ENCODE peak calls at places on chromosomes 12 and 14, in nine cellular contexts. One of them, this sample, is unnamed.

GRCh38 chr14:101600891-101601602 is 39.8 kb downstream of the DIO3 start:
- DNase-seq in ovary: peak; percentile 6
- DNase-seq in tibial nerve: no peak
- DNase-seq in H54: no peak
- DNase-seq in esophagus squamous epithelium: no peak
- DNase-seq in right lobe of liver: no peak
- DNase-seq in NB4: no peak
- DNase-seq in A549: no peak
- DNase-seq in body of pancreas: no peak
- DNase-seq in this sample: no peak

GRCh38 chr12:8687846-8688601 is 9.8 kb upstream of the RIMKLB start:
- DNase-seq in ovary: peak; percentile 50
- DNase-seq in tibial nerve: no peak
- DNase-seq in H54: peak; percentile 74
- DNase-seq in esophagus squamous epithelium: no peak
- DNase-seq in right lobe of liver: no peak
- DNase-seq in NB4: peak; percentile 63
- DNase-seq in A549: peak; percentile 76
- DNase-seq in body of pancreas: peak; percentile 29
- DNase-seq in this sample: peak; percentile 56

GRCh38 chr14:104981699-104982541 is 3.7 kb upstream of the CLBA1 start:
- DNase-seq in ovary: peak; percentile 20
- DNase-seq in tibial nerve: no peak
- DNase-seq in H54: no peak
- DNase-seq in esophagus squamous epithelium: no peak
- DNase-seq in right lobe of liver: no peak
- DNase-seq in NB4: no peak
- DNase-seq in A549: no peak
- DNase-seq in body of pancreas: no peak
- DNase-seq in this sample: no peak

GRCh38 chr12:95790912-95791849 is 617 bp upstream of the NTN4 start:
- DNase-seq in ovary: peak; percentile 56
- DNase-seq in tibial nerve: no peak
- DNase-seq in H54: no peak
- DNase-seq in esophagus squamous epithelium: no peak
- DNase-seq in right lobe of liver: peak; percentile 32
- DNase-seq in NB4: peak; percentile 18
- DNase-seq in A549: peak; percentile 84
- DNase-seq in body of pancreas: peak; percentile 56
- DNase-seq in this sample: no peak

GRCh38 chr14:67435603-67436002 is 23.6 kb upstream of the PLEK2 start:
- DNase-seq in ovary: no peak
- DNase-seq in tibial nerve: no peak
- DNase-seq in H54: no peak
- DNase-seq in esophagus squamous epithelium: no peak
- DNase-seq in right lobe of liver: no peak
- DNase-seq in NB4: no peak
- DNase-seq in A549: no peak
- DNase-seq in body of pancreas: no peak
- DNase-seq in this sample: no peak

GRCh38 chr12:58809064-58809607 is 111.2 kb downstream of the LRIG3 start:
- DNase-seq in ovary: no peak
- DNase-seq in tibial nerve: no peak
- DNase-seq in H54: no peak
- DNase-seq in esophagus squamous epithelium: no peak
- DNase-seq in right lobe of liver: no peak
- DNase-seq in NB4: no peak
- DNase-seq in A549: no peak
- DNase-seq in body of pancreas: no peak
- DNase-seq in this sample: no peak

GRCh38 chr12:10190558-10191388 is 11.9 kb downstream of the TMEM52B start:
- DNase-seq in ovary: no peak
- DNase-seq in tibial nerve: no peak
- DNase-seq in H54: peak; percentile 30
- DNase-seq in esophagus squamous epithelium: no peak
- DNase-seq in right lobe of liver: peak; percentile 35
- DNase-seq in NB4: peak; percentile 74
- DNase-seq in A549: peak; percentile 78
- DNase-seq in body of pancreas: peak; percentile 66
- DNase-seq in this sample: peak; percentile 37

GRCh38 chr14:53890611-53891091 is 66.0 kb downstream of the BMP4 start:
- DNase-seq in ovary: no peak
- DNase-seq in tibial nerve: no peak
- DNase-seq in H54: no peak
- DNase-seq in esophagus squamous epithelium: no peak
- DNase-seq in right lobe of liver: no peak
- DNase-seq in NB4: no peak
- DNase-seq in A549: no peak
- DNase-seq in body of pancreas: no peak
- DNase-seq in this sample: no peak

GRCh38 chr12:19451196-19451595 is 11.9 kb downstream of the AEBP2 start:
- DNase-seq in ovary: no peak
- DNase-seq in tibial nerve: no peak
- DNase-seq in H54: no peak
- DNase-seq in esophagus squamous epithelium: no peak
- DNase-seq in right lobe of liver: no peak
- DNase-seq in NB4: no peak
- DNase-seq in A549: no peak
- DNase-seq in body of pancreas: no peak
- DNase-seq in this sample: no peak

GRCh38 chr12:122363782-122364181 is 58.7 kb downstream of the CLIP1 start:
- DNase-seq in ovary: no peak
- DNase-seq in tibial nerve: peak; percentile 26
- DNase-seq in H54: no peak
- DNase-seq in esophagus squamous epithelium: no peak
- DNase-seq in right lobe of liver: peak; percentile 38
- DNase-seq in NB4: no peak
- DNase-seq in A549: no peak
- DNase-seq in body of pancreas: no peak
- DNase-seq in this sample: no peak

GRCh38 chr12:49954863-49955830 is 4.6 kb downstream of the AQP2 start:
- DNase-seq in ovary: no peak
- DNase-seq in tibial nerve: no peak
- DNase-seq in H54: no peak
- DNase-seq in esophagus squamous epithelium: no peak
- DNase-seq in right lobe of liver: no peak
- DNase-seq in NB4: no peak
- DNase-seq in A549: no peak
- DNase-seq in body of pancreas: no peak
- DNase-seq in this sample: no peak

DNA sequence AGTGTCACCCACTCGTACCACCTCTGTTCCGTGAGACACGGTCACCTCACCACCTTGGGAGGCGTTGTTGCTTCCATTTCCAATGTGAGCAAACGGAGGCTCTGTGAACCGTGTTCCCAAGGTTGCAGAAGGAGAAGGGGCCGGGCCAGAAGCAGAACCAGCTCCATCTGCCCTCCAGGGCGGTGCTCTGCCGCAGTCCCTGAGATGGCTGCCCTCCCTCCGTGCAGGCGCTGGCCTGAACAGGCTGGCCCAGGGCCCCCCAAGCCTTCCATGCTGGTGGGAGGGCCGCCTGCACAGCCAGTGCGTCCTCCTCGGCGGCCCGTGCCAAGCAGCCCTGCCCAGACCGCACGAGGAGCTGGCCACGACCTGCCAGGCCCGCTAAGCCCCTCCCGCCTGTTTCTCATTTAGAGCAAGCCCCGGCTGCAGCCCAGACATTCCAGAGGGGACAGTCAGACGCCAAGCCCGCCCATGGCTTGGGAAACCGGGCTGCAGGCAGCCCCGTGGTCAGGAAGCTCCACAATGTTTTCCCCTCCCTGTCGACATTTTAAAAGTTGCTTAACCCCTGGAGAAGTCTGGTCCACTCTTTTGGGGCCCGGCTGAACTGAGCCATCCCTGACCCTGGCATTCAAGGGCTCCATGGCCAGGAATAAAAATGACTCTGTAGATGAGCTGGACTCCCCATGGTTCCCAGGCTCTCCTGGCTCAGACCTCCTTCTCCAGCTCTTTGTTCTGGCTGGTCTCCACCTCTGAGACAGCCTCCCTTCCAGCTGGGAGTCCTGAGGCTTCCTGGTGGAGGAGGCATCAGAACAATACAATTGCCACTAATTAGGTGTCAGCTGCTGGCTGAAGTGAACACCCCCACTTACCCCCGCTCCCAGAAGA is 236.0 kb downstream of the BCL11B start:
- DNase-seq in ovary: peak; percentile 67
- DNase-seq in tibial nerve: peak; percentile 63
- DNase-seq in H54: peak; percentile 96
- DNase-seq in esophagus squamous epithelium: peak; percentile 25
- DNase-seq in right lobe of liver: peak; percentile 48
- DNase-seq in NB4: peak; percentile 70
- DNase-seq in A549: peak; percentile 79
- DNase-seq in body of pancreas: peak; percentile 66
- DNase-seq in this sample: peak; percentile 82
- TF ChIP-seq POLR2A in ovary: no peak
- TF ChIP-seq POLR2A in tibial nerve: no peak
- TF ChIP-seq POLR2A in H54: no peak
- TF ChIP-seq POLR2A in esophagus squamous epithelium: no peak
- TF ChIP-seq POLR2A in right lobe of liver: no peak
- TF ChIP-seq POLR2A in NB4: no peak
- TF ChIP-seq POLR2A in A549: no peak
- TF ChIP-seq POLR2A in body of pancreas: no peak
- TF ChIP-seq POLR2A in this sample: no peak

GRCh38 chr12:83997425-83997824 is 915.2 kb downstream of the SLC6A15 start:
- DNase-seq in ovary: no peak
- DNase-seq in tibial nerve: no peak
- DNase-seq in H54: no peak
- DNase-seq in esophagus squamous epithelium: no peak
- DNase-seq in right lobe of liver: no peak
- DNase-seq in NB4: no peak
- DNase-seq in A549: no peak
- DNase-seq in body of pancreas: no peak
- DNase-seq in this sample: no peak
- TF ChIP-seq POLR2A in ovary: no peak
- TF ChIP-seq POLR2A in tibial nerve: no peak
- TF ChIP-seq POLR2A in H54: no peak
- TF ChIP-seq POLR2A in esophagus squamous epithelium: no peak
- TF ChIP-seq POLR2A in right lobe of liver: no peak
- TF ChIP-seq POLR2A in NB4: no peak
- TF ChIP-seq POLR2A in A549: no peak
- TF ChIP-seq POLR2A in body of pancreas: no peak
- TF ChIP-seq POLR2A in this sample: no peak

DNA sequence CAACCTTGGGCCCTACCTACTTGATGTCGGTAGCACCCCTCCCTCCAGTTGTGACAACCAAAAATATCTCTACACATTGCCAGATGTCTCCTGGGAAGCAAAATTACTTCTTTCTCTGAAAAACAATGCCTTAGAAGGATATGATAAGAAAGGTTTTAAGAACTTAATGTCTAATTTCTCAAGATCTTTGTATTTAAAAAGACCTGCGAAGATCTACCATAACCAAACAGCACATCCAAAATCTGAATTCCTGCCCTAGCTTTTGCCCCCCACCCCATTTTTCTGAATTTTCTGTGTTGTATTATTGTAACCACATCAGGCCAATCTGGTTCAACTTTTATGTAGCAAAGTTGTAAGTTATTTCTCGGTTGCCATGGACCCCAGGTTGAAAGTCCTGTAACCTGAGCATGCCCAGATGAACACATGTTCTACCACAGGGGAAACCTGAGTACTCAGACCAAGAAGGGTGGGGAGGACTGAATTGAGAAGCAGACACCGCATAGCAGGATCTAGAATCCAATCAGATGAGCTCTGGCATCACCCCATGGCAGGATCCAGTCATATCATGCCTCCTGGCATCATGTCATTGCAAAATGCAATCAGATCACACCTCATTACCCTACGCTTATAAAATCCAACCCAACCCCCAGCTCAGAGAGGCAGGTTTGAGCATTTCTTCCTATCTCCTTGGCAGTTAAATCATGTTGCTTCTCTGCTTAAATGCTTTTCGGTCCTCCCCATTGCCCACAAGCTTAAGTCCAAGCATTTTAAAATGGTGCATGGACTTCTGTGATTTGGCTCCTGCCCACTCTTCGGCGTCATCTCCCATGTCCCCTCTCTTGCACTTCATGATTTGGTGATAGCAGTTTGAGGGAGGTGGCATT is 8.8 kb downstream of the TMEM253 start:
- DNase-seq in ovary: no peak
- DNase-seq in tibial nerve: no peak
- DNase-seq in H54: no peak
- DNase-seq in esophagus squamous epithelium: no peak
- DNase-seq in right lobe of liver: no peak
- DNase-seq in NB4: no peak
- DNase-seq in A549: no peak
- DNase-seq in body of pancreas: no peak
- DNase-seq in this sample: no peak
- TF ChIP-seq POLR2A in ovary: no peak
- TF ChIP-seq POLR2A in tibial nerve: no peak
- TF ChIP-seq POLR2A in H54: no peak
- TF ChIP-seq POLR2A in esophagus squamous epithelium: no peak
- TF ChIP-seq POLR2A in right lobe of liver: no peak
- TF ChIP-seq POLR2A in NB4: no peak
- TF ChIP-seq POLR2A in A549: no peak
- TF ChIP-seq POLR2A in body of pancreas: no peak
- TF ChIP-seq POLR2A in this sample: no peak

GRCh38 chr14:72925171-72925759 is 999 bp upstream of the DCAF4 start:
- DNase-seq in ovary: peak; percentile 75
- DNase-seq in tibial nerve: no peak
- DNase-seq in H54: no peak
- DNase-seq in esophagus squamous epithelium: no peak
- DNase-seq in right lobe of liver: no peak
- DNase-seq in NB4: no peak
- DNase-seq in A549: no peak
- DNase-seq in body of pancreas: peak; percentile 23
- DNase-seq in this sample: no peak
- TF ChIP-seq POLR2A in ovary: no peak
- TF ChIP-seq POLR2A in tibial nerve: no peak
- TF ChIP-seq POLR2A in H54: no peak
- TF ChIP-seq POLR2A in esophagus squamous epithelium: no peak
- TF ChIP-seq POLR2A in right lobe of liver: no peak
- TF ChIP-seq POLR2A in NB4: no peak
- TF ChIP-seq POLR2A in A549: no peak
- TF ChIP-seq POLR2A in body of pancreas: no peak
- TF ChIP-seq POLR2A in this sample: no peak

This sample was measured in uterus.